ENCODE peak calls at places on chromosomes 11 and 22, in five cellular contexts. R, H, F, S and X are unnamed samples.

GRCh38 chr11:33663121-33663520 is 37.5 kb downstream of the C11orf91 start:
- DNase-seq in R (no peak), S (no peak), H (no peak), F (no peak), X (no peak)

GRCh38 chr11:75174781-75175370 is 24.0 kb downstream of the SLCO2B1 start:
- DNase-seq in R (peak; percentile 2), F (no peak), S (no peak), H (no peak), X (no peak)

GRCh38 chr22:39384750-39385480 is 14.7 kb upstream of the TAB1 start:
- DNase-seq in F (peak; percentile 33), R (no peak), S (peak; percentile 64), H (peak; percentile 11), X (no peak)

GRCh38 chr11:45106440-45106839 is 40.0 kb upstream of the PRDM11 start:
- DNase-seq in R (no peak), F (no peak), S (no peak), H (no peak), X (no peak)

GRCh38 chr11:117259417-117259816 is 26.9 kb downstream of the RNF214 start:
- DNase-seq in R (no peak), H (no peak), S (no peak), F (no peak), X (no peak)

GRCh38 chr11:83278351-83278750 is 7.8 kb downstream of the CCDC90B start:
- DNase-seq in S (no peak), F (no peak), H (no peak), R (no peak), X (no peak)

GRCh38 chr11:99020324-99021225 is at the start of gene CNTN5:
- DNase-seq in H (no peak), R (no peak), S (peak; percentile 83), F (peak; percentile 0), X (no peak)

GRCh38 chr11:101306721-101307120 is 177.1 kb upstream of the PGR start:
- DNase-seq in R (no peak), F (no peak), H (no peak), S (no peak), X (no peak)

GRCh38 chr11:117670443-117670842 is 126.6 kb downstream of the DSCAML1 start:
- DNase-seq in H (no peak), R (no peak), S (no peak), F (no peak), X (no peak)

GRCh38 chr11:43969543-43969942 is 27.1 kb downstream of the C11orf96 start:
- DNase-seq in F (no peak), R (no peak), S (peak; percentile 63), H (peak; percentile 68), X (no peak)

GRCh38 chr11:79864882-79865281 is 424.1 kb upstream of the TENM4 start:
- DNase-seq in R (no peak), F (no peak), H (no peak), S (no peak), X (no peak)

GRCh38 chr11:127270848-127271247 is 270.3 kb upstream of the KIRREL3 start:
- DNase-seq in F (no peak), R (no peak), S (no peak), H (no peak), X (no peak)